ENCODE peak calls at places on chromosome 20, in nine cellular contexts. One of them, this sample, is unnamed. For H3K9me3, the result is how much of the 10 kb centered on the place peaks cover.

GRCh38 chr20:14193443-14193842 is 144.0 kb downstream of the FLRT3 start:
- DNase-seq in HepG2: no peak
- DNase-seq in fibroblast of lung: no peak
- DNase-seq in H9: peak
- DNase-seq in transverse colon: no peak
- DNase-seq in OCI-LY7: no peak
- DNase-seq in psoas muscle: no peak
- DNase-seq in cardiac muscle cell: no peak
- DNase-seq in ascending aorta: no peak
- DNase-seq in this sample: no peak

GRCh38 chr20:18004389-18005031 is 35.7 kb downstream of the MGME1 start:
- DNase-seq in HepG2: peak
- DNase-seq in OCI-LY7: no peak
- DNase-seq in cardiac muscle cell: no peak
- DNase-seq in transverse colon: peak
- DNase-seq in fibroblast of lung: peak
- DNase-seq in psoas muscle: peak
- DNase-seq in H9: no peak
- DNase-seq in ascending aorta: no peak
- DNase-seq in this sample: peak

GRCh38 chr20:33663161-33664084 is 1.3 kb downstream of the C20orf144 start:
- DNase-seq in psoas muscle: peak
- DNase-seq in fibroblast of lung: peak
- DNase-seq in HepG2: peak
- DNase-seq in H9: peak
- DNase-seq in OCI-LY7: peak
- DNase-seq in cardiac muscle cell: peak
- DNase-seq in transverse colon: peak
- DNase-seq in ascending aorta: peak
- DNase-seq in this sample: no peak

GRCh38 chr20:3785240-3786125 is 1.1 kb downstream of the CENPB start:
- DNase-seq in ascending aorta: no peak
- DNase-seq in OCI-LY7: no peak
- DNase-seq in HepG2: no peak
- DNase-seq in transverse colon: no peak
- DNase-seq in fibroblast of lung: peak
- DNase-seq in psoas muscle: peak
- DNase-seq in cardiac muscle cell: no peak
- DNase-seq in H9: no peak
- DNase-seq in this sample: no peak

GRCh38 chr20:58708246-58708931 is 15.8 kb downstream of the NPEPL1 start:
- DNase-seq in H9: peak
- DNase-seq in psoas muscle: peak
- DNase-seq in ascending aorta: peak
- DNase-seq in transverse colon: peak
- DNase-seq in cardiac muscle cell: no peak
- DNase-seq in HepG2: no peak
- DNase-seq in fibroblast of lung: no peak
- DNase-seq in OCI-LY7: no peak
- DNase-seq in this sample: no peak

GRCh38 chr20:19889011-19889953 is 127.9 kb upstream of the NAA20 start:
- DNase-seq in cardiac muscle cell: no peak
- DNase-seq in OCI-LY7: no peak
- DNase-seq in ascending aorta: peak
- DNase-seq in transverse colon: peak
- DNase-seq in HepG2: no peak
- DNase-seq in fibroblast of lung: peak
- DNase-seq in psoas muscle: peak
- DNase-seq in H9: no peak
- DNase-seq in this sample: peak

GRCh38 chr20:62688855-62689460 is 19.7 kb upstream of the NTSR1 start:
- DNase-seq in OCI-LY7: no peak
- DNase-seq in fibroblast of lung: peak
- DNase-seq in H9: no peak
- DNase-seq in ascending aorta: no peak
- DNase-seq in transverse colon: no peak
- DNase-seq in psoas muscle: no peak
- DNase-seq in HepG2: peak
- DNase-seq in cardiac muscle cell: peak
- DNase-seq in this sample: no peak

GRCh38 chr20:43911066-43911465 is 3.6 kb upstream of the TOX2 start:
- DNase-seq in psoas muscle: no peak
- DNase-seq in HepG2: no peak
- DNase-seq in ascending aorta: no peak
- DNase-seq in cardiac muscle cell: no peak
- DNase-seq in transverse colon: no peak
- DNase-seq in OCI-LY7: no peak
- DNase-seq in H9: no peak
- DNase-seq in fibroblast of lung: peak
- DNase-seq in this sample: no peak

GRCh38 chr20:43388267-43389081 is 69.2 kb upstream of the SRSF6 start:
- DNase-seq in transverse colon: no peak
- DNase-seq in ascending aorta: no peak
- DNase-seq in H9: no peak
- DNase-seq in HepG2: no peak
- DNase-seq in psoas muscle: peak
- DNase-seq in cardiac muscle cell: no peak
- DNase-seq in OCI-LY7: no peak
- DNase-seq in fibroblast of lung: peak
- DNase-seq in this sample: no peak

GRCh38 chr20:57325632-57326356 is 3.8 kb upstream of the SPO11 start:
- DNase-seq in HepG2: no peak
- DNase-seq in psoas muscle: no peak
- DNase-seq in fibroblast of lung: no peak
- DNase-seq in OCI-LY7: peak
- DNase-seq in cardiac muscle cell: no peak
- DNase-seq in ascending aorta: no peak
- DNase-seq in transverse colon: no peak
- DNase-seq in H9: no peak
- DNase-seq in this sample: no peak

GRCh38 chr20:63497946-63498935 is 642 bp downstream of the EEF1A2 start:
- DNase-seq in psoas muscle: peak
- DNase-seq in transverse colon: no peak
- DNase-seq in fibroblast of lung: peak
- DNase-seq in HepG2: no peak
- DNase-seq in H9: peak
- DNase-seq in ascending aorta: no peak
- DNase-seq in OCI-LY7: no peak
- DNase-seq in cardiac muscle cell: peak
- DNase-seq in this sample: no peak

GRCh38 chr20:50506270-50506579 is 4.0 kb upstream of the PTPN1 start:
- DNase-seq in cardiac muscle cell: no peak
- DNase-seq in HepG2: no peak
- DNase-seq in fibroblast of lung: no peak
- DNase-seq in ascending aorta: no peak
- DNase-seq in transverse colon: no peak
- DNase-seq in H9: no peak
- DNase-seq in psoas muscle: no peak
- DNase-seq in OCI-LY7: no peak
- DNase-seq in this sample: no peak
- TF ChIP-seq CTCF in cardiac muscle cell: peak
- TF ChIP-seq CTCF in HepG2: peak
- TF ChIP-seq CTCF in fibroblast of lung: no peak
- TF ChIP-seq CTCF in ascending aorta: no peak
- TF ChIP-seq CTCF in transverse colon: no peak
- TF ChIP-seq CTCF in H9: peak
- TF ChIP-seq CTCF in psoas muscle: no peak
- TF ChIP-seq CTCF in OCI-LY7: peak
- TF ChIP-seq CTCF in this sample: peak

GRCh38 chr20:36991708-36992107 is 40.2 kb upstream of the SAMHD1 start:
- DNase-seq in H9: no peak
- DNase-seq in transverse colon: no peak
- DNase-seq in psoas muscle: no peak
- DNase-seq in ascending aorta: no peak
- DNase-seq in OCI-LY7: no peak
- DNase-seq in fibroblast of lung: no peak
- DNase-seq in cardiac muscle cell: no peak
- DNase-seq in HepG2: no peak
- DNase-seq in this sample: no peak
- H3K9me3 ChIP-seq in H9: under half
- H3K9me3 ChIP-seq in transverse colon: under half
- H3K9me3 ChIP-seq in psoas muscle: under half
- H3K9me3 ChIP-seq in ascending aorta: under half
- H3K9me3 ChIP-seq in OCI-LY7: under half
- H3K9me3 ChIP-seq in fibroblast of lung: under half
- H3K9me3 ChIP-seq in cardiac muscle cell: under half
- H3K9me3 ChIP-seq in HepG2: under half
- H3K9me3 ChIP-seq in this sample: under half

GRCh38 chr20:1588166-1588868 is 30.8 kb upstream of the SIRPD start:
- DNase-seq in H9: no peak
- DNase-seq in OCI-LY7: no peak
- DNase-seq in fibroblast of lung: no peak
- DNase-seq in psoas muscle: no peak
- DNase-seq in ascending aorta: no peak
- DNase-seq in HepG2: no peak
- DNase-seq in cardiac muscle cell: no peak
- DNase-seq in transverse colon: no peak
- DNase-seq in this sample: no peak

GRCh38 chr20:1588869-1589460 is 30.8 kb downstream of the SIRPB1 start:
- DNase-seq in psoas muscle: no peak
- DNase-seq in transverse colon: no peak
- DNase-seq in cardiac muscle cell: no peak
- DNase-seq in H9: no peak
- DNase-seq in ascending aorta: no peak
- DNase-seq in OCI-LY7: no peak
- DNase-seq in HepG2: no peak
- DNase-seq in fibroblast of lung: no peak
- DNase-seq in this sample: no peak
- TF ChIP-seq CTCF in psoas muscle: no peak
- TF ChIP-seq CTCF in transverse colon: no peak
- TF ChIP-seq CTCF in cardiac muscle cell: no peak
- TF ChIP-seq CTCF in H9: no peak
- TF ChIP-seq CTCF in ascending aorta: no peak
- TF ChIP-seq CTCF in OCI-LY7: peak
- TF ChIP-seq CTCF in HepG2: no peak
- TF ChIP-seq CTCF in fibroblast of lung: no peak
- TF ChIP-seq CTCF in this sample: no peak

GRCh38 chr20:38141889-38142494 is 23.1 kb downstream of the TGM2 start:
- DNase-seq in fibroblast of lung: no peak
- DNase-seq in HepG2: no peak
- DNase-seq in psoas muscle: no peak
- DNase-seq in H9: no peak
- DNase-seq in cardiac muscle cell: no peak
- DNase-seq in transverse colon: no peak
- DNase-seq in OCI-LY7: no peak
- DNase-seq in ascending aorta: no peak
- DNase-seq in this sample: no peak

GRCh38 chr20:38138086-38138777 is 26.8 kb downstream of the TGM2 start:
- DNase-seq in OCI-LY7: no peak
- DNase-seq in cardiac muscle cell: no peak
- DNase-seq in HepG2: no peak
- DNase-seq in psoas muscle: no peak
- DNase-seq in transverse colon: no peak
- DNase-seq in H9: no peak
- DNase-seq in ascending aorta: no peak
- DNase-seq in fibroblast of lung: no peak
- DNase-seq in this sample: no peak

GRCh38 chr20:38139156-38139912 is 25.7 kb downstream of the TGM2 start:
- DNase-seq in fibroblast of lung: no peak
- DNase-seq in ascending aorta: no peak
- DNase-seq in H9: no peak
- DNase-seq in HepG2: no peak
- DNase-seq in transverse colon: no peak
- DNase-seq in cardiac muscle cell: no peak
- DNase-seq in psoas muscle: peak
- DNase-seq in OCI-LY7: no peak
- DNase-seq in this sample: no peak

GRCh38 chr20:38141154-38141888 is 23.7 kb downstream of the TGM2 start:
- DNase-seq in fibroblast of lung: peak
- DNase-seq in cardiac muscle cell: no peak
- DNase-seq in psoas muscle: no peak
- DNase-seq in transverse colon: no peak
- DNase-seq in H9: no peak
- DNase-seq in OCI-LY7: no peak
- DNase-seq in ascending aorta: no peak
- DNase-seq in HepG2: no peak
- DNase-seq in this sample: no peak

DNA sequence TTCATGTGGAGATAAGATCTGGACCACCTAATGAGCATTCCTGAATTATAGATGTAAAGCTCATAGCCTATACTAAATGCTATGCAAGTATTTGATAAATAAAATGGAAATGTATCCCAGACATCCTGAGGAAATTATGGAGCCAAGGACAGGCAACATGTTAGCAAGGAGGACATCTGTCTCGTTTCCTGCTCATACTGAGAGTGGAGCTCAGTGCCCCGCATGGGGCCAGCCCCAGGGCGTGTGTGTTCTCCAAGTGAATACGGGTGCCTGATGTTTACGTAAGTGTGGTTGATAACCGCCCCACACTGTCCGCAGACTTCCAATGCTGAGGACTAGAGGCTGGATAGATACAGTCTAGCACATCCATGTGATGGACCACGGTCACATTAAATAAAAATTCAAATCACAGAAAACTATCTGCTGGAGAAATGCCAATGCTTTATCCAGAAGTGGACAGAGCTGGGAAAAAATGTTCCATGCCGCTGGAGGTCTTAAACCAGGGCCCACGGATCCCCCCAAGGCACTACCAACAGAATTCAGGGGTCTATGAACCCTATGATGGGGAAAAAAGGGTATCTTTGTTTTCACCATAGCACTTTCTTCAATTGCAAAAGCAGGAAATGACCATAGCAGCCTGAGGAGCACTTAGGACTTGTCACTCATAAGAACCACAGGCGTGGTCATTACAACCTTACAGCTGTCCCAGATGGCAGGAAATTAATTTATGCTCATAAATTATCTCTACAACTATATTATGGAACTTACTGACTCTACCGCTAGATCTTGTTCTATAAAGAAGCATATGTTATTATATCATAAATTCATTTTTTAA is 24.9 kb downstream of the TGM2 start:
- DNase-seq in fibroblast of lung: peak
- DNase-seq in HepG2: no peak
- DNase-seq in ascending aorta: no peak
- DNase-seq in OCI-LY7: no peak
- DNase-seq in transverse colon: peak
- DNase-seq in H9: no peak
- DNase-seq in psoas muscle: no peak
- DNase-seq in cardiac muscle cell: no peak
- DNase-seq in this sample: no peak
- H3K9me3 ChIP-seq in fibroblast of lung: under half
- H3K9me3 ChIP-seq in HepG2: under half
- H3K9me3 ChIP-seq in ascending aorta: under half
- H3K9me3 ChIP-seq in OCI-LY7: under half
- H3K9me3 ChIP-seq in transverse colon: under half
- H3K9me3 ChIP-seq in H9: under half
- H3K9me3 ChIP-seq in psoas muscle: under half
- H3K9me3 ChIP-seq in cardiac muscle cell: under half
- H3K9me3 ChIP-seq in this sample: under half

GRCh38 chr20:59955131-59955796 is 3.0 kb upstream of the CDH26 start:
- DNase-seq in OCI-LY7: peak
- DNase-seq in cardiac muscle cell: no peak
- DNase-seq in psoas muscle: peak
- DNase-seq in ascending aorta: no peak
- DNase-seq in H9: no peak
- DNase-seq in fibroblast of lung: no peak
- DNase-seq in HepG2: peak
- DNase-seq in transverse colon: no peak
- DNase-seq in this sample: no peak
- TF ChIP-seq CTCF in OCI-LY7: peak
- TF ChIP-seq CTCF in cardiac muscle cell: no peak
- TF ChIP-seq CTCF in psoas muscle: peak
- TF ChIP-seq CTCF in ascending aorta: no peak
- TF ChIP-seq CTCF in H9: peak
- TF ChIP-seq CTCF in fibroblast of lung: peak
- TF ChIP-seq CTCF in HepG2: peak
- TF ChIP-seq CTCF in transverse colon: peak
- TF ChIP-seq CTCF in this sample: no peak

This sample was measured in AG04450.